ENCODE peak calls at places on chromosomes 4 and X, in four cellular contexts. P, A, M and V are unnamed samples.

GRCh38 chr4:78774395-78774794 is 1.8 kb upstream of the BMP2K start:
- DNase-seq in M (no peak), A (no peak), P (no peak), V (no peak)

GRCh38 chr4:166169111-166169510 is 296.1 kb downstream of the TLL1 start:
- DNase-seq in P (no peak), A (no peak), M (peak; percentile 58), V (peak; percentile 10)

GRCh38 chrX:2708016-2708415 is 16.9 kb downstream of the CD99 start:
- DNase-seq in A (no peak), P (no peak), M (no peak), V (peak; percentile 28)

GRCh38 chr4:52081216-52081615 is 30.1 kb downstream of the SPATA18 start:
- DNase-seq in P (no peak), A (no peak), M (no peak), V (no peak)

GRCh38 chr4:166657261-166657660 is 577.0 kb downstream of the SPOCK3 start:
- DNase-seq in P (no peak), A (no peak), M (peak; percentile 52), V (no peak)

GRCh38 chr4:74968456-74969164 is 35.7 kb downstream of the PARM1 start:
- DNase-seq in P (no peak), M (no peak), A (no peak), V (no peak)

GRCh38 chr4:153222790-153223417 is 18.7 kb downstream of the TRIM2 start:
- DNase-seq in A (peak; percentile 54), P (peak; percentile 64), M (peak; percentile 43), V (peak; percentile 31)

GRCh38 chr4:148477276-148477675 is 35.1 kb upstream of the NR3C2 start:
- DNase-seq in P (no peak), A (no peak), M (no peak), V (no peak)

GRCh38 chr4:182250446-182250845 is 7.2 kb downstream of the TENM3 start:
- DNase-seq in M (no peak), P (no peak), A (no peak), V (no peak)

GRCh38 chrX:155767101-155767878 is 113.9 kb upstream of the VAMP7 start:
- DNase-seq in M (peak; percentile 77), A (peak; percentile 23), P (peak; percentile 45), V (peak; percentile 77)

GRCh38 chr4:3492741-3493719 is 29.9 kb downstream of the DOK7 start:
- DNase-seq in M (no peak), P (no peak), A (no peak), V (peak; percentile 48)

GRCh38 chr4:38610844-38611550 is 53.0 kb upstream of the KLF3 start:
- DNase-seq in P (peak; percentile 47), A (no peak), M (no peak), V (no peak)

GRCh38 chr4:173526724-173527102 is 3.3 kb downstream of the HAND2 start:
- DNase-seq in A (no peak), P (no peak), M (no peak), V (no peak)

GRCh38 chrX:20863649-20864048 is 510.6 kb upstream of the CNKSR2 start:
- DNase-seq in M (no peak), P (no peak), A (no peak), V (no peak)

GRCh38 chr4:150573534-150573933 is 8.4 kb upstream of the MAB21L2 start:
- DNase-seq in P (no peak), M (peak; percentile 36), A (no peak), V (peak; percentile 47)

GRCh38 chrX:30312858-30313257 is 3.7 kb upstream of the NR0B1 start:
- DNase-seq in M (no peak), A (no peak), P (no peak), V (no peak)

DNA sequence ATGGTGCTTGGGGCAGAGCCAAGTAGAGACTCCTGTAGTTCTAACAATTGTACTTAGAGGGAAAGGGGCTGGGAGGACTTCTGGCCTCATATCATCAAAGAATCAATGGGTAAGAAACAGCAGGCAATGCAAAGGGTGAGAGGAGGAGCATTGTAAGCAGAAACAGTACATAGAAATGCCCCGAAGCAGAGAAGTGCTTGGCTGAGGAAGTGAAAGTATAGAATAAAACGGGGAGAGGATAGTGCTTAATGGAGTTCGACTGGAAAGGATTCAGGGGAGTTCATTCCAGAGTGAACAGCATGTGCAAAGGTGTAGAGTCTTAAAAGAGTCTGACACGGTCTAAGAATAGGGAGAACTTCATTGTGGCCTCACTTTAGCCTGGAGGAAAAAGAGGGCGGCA is 103.0 kb downstream of the SYNPO2 start:
- DNase-seq in M (no peak), A (no peak), P (no peak), V (no peak)
- H3K4me3 ChIP-seq in M (no peak overlapping the region), A (no peak overlapping the region), P (no peak overlapping the region), V (no peak overlapping the region)

DNA sequence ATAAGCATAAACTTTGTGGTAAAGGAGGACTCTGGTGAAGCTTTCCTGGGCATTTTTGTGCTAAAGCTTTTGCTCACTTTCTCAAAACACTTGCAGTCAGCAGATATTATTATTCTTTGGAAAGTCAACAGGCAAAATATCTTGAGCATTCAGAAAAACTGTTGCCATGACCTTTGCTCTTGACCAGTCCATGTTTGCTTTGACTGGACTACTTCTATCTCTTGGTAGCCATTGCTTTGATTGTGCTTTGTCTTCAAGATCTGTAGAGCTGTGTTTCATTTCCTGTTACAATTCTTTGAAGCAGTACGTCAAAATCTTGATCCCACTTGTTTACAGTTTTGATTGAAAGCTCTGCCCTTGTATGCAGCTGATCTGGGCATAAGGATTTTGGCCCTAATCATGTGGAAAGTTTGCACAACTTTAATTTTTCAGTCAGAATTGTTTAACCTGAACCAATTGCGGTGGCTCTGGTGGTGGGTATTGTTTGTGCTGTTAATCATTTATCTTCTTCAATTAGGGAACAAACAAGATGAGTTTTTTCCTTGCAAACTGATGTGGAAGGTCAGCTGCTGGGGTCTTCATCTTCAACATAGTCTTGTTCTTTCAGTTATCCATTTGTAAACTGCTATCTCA is 121.5 kb upstream of the NUDT6 start:
- DNase-seq in P (no peak), M (no peak), A (no peak), V (no peak)
- H3K4me3 ChIP-seq in P (no peak overlapping the region), M (no peak overlapping the region), A (no peak overlapping the region), V (no peak overlapping the region)

GRCh38 chr4:10731162-10731561 is 46.6 kb upstream of the CLNK start:
- DNase-seq in M (no peak), P (no peak), A (no peak), V (no peak)
- H3K4me3 ChIP-seq in M (no peak overlapping the region), P (no peak overlapping the region), A (no peak overlapping the region), V (no peak overlapping the region)

DNA sequence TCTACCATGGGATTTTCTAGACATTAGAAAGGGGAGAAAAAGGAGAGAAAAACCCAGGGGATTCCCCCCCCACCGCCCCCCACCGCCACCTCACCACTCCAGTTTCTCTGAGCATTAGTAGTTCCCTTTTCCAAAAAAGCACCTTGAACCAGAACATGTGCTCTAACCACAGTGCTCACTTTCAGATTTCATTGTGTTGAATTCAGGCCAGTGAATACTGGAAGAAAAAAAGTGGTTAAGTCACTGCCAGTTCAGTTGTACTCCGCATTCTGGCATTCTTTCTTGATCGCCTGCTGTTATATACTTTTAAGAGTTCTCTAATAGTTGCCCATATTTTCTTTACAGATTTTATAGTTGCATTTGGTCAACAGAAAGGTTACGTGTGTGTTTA is 40.9 kb downstream of the JADE3 start:
- DNase-seq in P (no peak), A (no peak), M (no peak), V (no peak)
- H3K4me3 ChIP-seq in P (no peak overlapping the region), A (no peak overlapping the region), M (no peak overlapping the region), V (no peak overlapping the region)

GRCh38 chrX:153410888-153411254 is 401 bp upstream of the ZFP92 start:
- DNase-seq in A (no peak), P (no peak), M (no peak), V (no peak)
- H3K4me3 ChIP-seq in A (peak overlapping the region; percentile 68), P (no peak overlapping the region), M (peak overlapping the region; percentile 30), V (no peak overlapping the region)

GRCh38 chrX:125205084-125205917 is 114.4 kb upstream of the TEX13C start:
- DNase-seq in P (peak; percentile 66), A (peak; percentile 49), M (no peak), V (peak; percentile 4)
- H3K4me3 ChIP-seq in P (peak overlapping the region; percentile 7), A (peak overlapping the region; percentile 58), M (no peak overlapping the region), V (no peak overlapping the region)

DNA sequence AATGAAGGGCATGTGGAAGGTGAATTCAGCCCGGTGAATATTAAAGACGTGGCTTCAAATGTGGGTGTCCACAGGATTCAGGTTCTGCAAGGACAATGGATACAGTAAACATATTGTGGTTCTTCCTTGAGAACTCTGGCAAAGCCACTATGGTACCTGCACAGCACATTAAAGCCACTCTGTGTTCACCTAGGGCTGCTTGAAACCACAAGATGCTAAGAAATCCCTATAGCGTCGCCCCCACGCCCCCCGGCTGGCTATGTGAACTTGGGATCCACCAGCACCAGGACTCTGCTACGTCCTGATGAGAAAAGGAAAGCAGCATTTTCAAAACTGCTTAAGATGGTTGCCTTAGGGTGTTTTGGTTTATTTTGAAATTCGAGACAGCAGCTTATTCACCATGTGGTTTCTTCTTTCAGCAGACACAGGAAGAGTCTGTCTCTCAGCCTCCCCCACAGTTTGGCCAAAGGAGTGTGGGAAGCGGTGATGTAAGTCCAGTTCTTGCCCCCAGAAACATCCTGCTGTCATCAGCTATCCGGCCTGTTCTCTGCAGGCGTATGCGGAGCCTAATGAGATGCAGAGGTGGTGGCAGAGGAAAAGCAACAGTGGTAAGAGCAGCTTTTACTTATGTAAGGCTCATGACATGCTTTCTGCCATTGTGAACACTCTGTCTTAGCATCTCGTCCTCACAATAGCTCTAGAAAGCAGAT is 111.5 kb downstream of the AFAP1 start:
- DNase-seq in M (peak; percentile 100), P (peak; percentile 86), A (peak; percentile 75), V (peak; percentile 100)
- H3K4me3 ChIP-seq in M (peak overlapping the region; percentile 15), P (no peak overlapping the region), A (no peak overlapping the region), V (peak overlapping the region; percentile 17)